ENCODE peak calls at places on chromosomes 12 and 14, in six cellular contexts. R, V, W, T, E and S are unnamed samples.

GRCh38 chr12:108337235-108338223 is 1.6 kb downstream of the CMKLR1 start:
- DNase-seq in T (peak), V (no peak), R (peak), W (peak), E (peak), S (peak)

GRCh38 chr12:14999421-15000047 is 26.7 kb downstream of the PDE6H start:
- DNase-seq in T (peak), R (no peak), V (no peak), E (no peak), W (peak), S (no peak)

GRCh38 chr12:52691076-52691764 is 11.0 kb upstream of the KRT1 start:
- DNase-seq in T (no peak), V (peak), E (peak), W (no peak), R (peak), S (no peak)

GRCh38 chr12:117165342-117165741 is 24.9 kb downstream of the FBXO21 start:
- DNase-seq in V (no peak), E (no peak), T (no peak), W (no peak), R (no peak), S (no peak)

GRCh38 chr14:104361101-104361591 is 218.4 kb upstream of the C14orf180 start:
- DNase-seq in T (no peak), E (no peak), V (no peak), R (no peak), W (no peak), S (no peak)

GRCh38 chr12:70255311-70255710 is 12.1 kb downstream of the CNOT2 start:
- DNase-seq in V (no peak), R (no peak), T (peak), E (no peak), W (no peak), S (no peak)

GRCh38 chr12:121806556-121807308 is 2.9 kb downstream of the SETD1B start:
- DNase-seq in V (no peak), W (no peak), T (no peak), R (no peak), E (no peak), S (no peak)

GRCh38 chr12:107248187-107248586 is 154.8 kb upstream of the CRY1 start:
- DNase-seq in T (no peak), E (no peak), W (no peak), V (no peak), R (no peak), S (no peak)

GRCh38 chr14:20836668-20837338 is 34.2 kb upstream of the RNASE1 start:
- DNase-seq in E (no peak), W (peak), R (no peak), V (no peak), T (peak), S (no peak)

GRCh38 chr12:59393506-59393905 is 202.3 kb upstream of the SLC16A7 start:
- DNase-seq in T (no peak), E (no peak), W (no peak), V (no peak), R (no peak), S (no peak)

GRCh38 chr14:52801014-52801708 is 9.8 kb upstream of the GNPNAT1 start:
- DNase-seq in R (no peak), V (no peak), T (peak), W (peak), E (no peak), S (no peak)

GRCh38 chr14:54848910-54849309 is 53.7 kb downstream of the GCH1 start:
- DNase-seq in T (no peak), E (no peak), W (no peak), R (no peak), V (no peak), S (no peak)

GRCh38 chr12:132571598-132571997 is 38.8 kb downstream of the LRCOL1 start:
- DNase-seq in R (no peak), T (no peak), V (no peak), E (no peak), W (peak), S (no peak)